ENCODE peak calls at places on chromosomes 4 and X, in ten cellular contexts. G is neural progenitor cell; B is Daoy; S is AG10803; Z is amygdala; W is NCI-H748 treated with DMSO at 0.1 percent for 48 hours; E is activated naive CD8-positive, alpha-beta T cell treated with anti-CD3 and anti-CD28 coated beads, Interleukin-2, amount 50 U/mL, for 24 hours; J is psoas muscle; X is neuronal stem cell; R is activated T-cell treated with anti-CD3 and anti-CD28 coated beads, Interleukin-2, amount 50 U/mL, for 72 hours. U is an unnamed sample.
A peak's percentile ranks its signal among the peaks of the same experiment; 100 is the strongest.

GRCh38 chrX:135931644-135932487 is 38.4 kb downstream of the SAGE1 start:
- DNase-seq in R (peak; percentile 42), S (peak; percentile 27), G (peak; percentile 64), X (peak; percentile 6), J (peak; percentile 25), W (peak; percentile 4), E (peak; percentile 30), B (peak; percentile 34), Z (peak; percentile 0), U (peak; percentile 50)

GRCh38 chr4:16663722-16664121 is 234.7 kb downstream of the LDB2 start:
- DNase-seq in X (no peak), J (no peak), B (no peak), S (peak; percentile 72), E (no peak), Z (no peak), R (no peak), G (no peak), W (no peak), U (no peak)

GRCh38 chrX:3638280-3638873 is 75.1 kb downstream of the PRKX start:
- DNase-seq in E (peak; percentile 19), X (peak; percentile 23), J (peak; percentile 16), Z (no peak), B (peak; percentile 27), G (peak; percentile 75), R (peak; percentile 4), S (peak; percentile 34), W (peak; percentile 18), U (peak; percentile 40)

GRCh38 chr4:25088342-25088952 is 57.7 kb upstream of the LGI2 start:
- DNase-seq in Z (no peak), J (no peak), E (peak; percentile 7), S (peak; percentile 18), R (no peak), B (no peak), G (no peak), W (no peak), X (no peak), U (no peak)

GRCh38 chrX:78555401-78555980 is 103.6 kb downstream of the RTL3 start:
- DNase-seq in E (no peak), B (no peak), J (no peak), G (no peak), W (no peak), R (no peak), Z (no peak), S (no peak), X (no peak), U (no peak)

GRCh38 chr4:8308144-8308543 is 38.6 kb downstream of the HTRA3 start:
- DNase-seq in X (no peak), G (no peak), R (no peak), W (no peak), S (no peak), B (no peak), Z (no peak), E (no peak), J (no peak), U (no peak)

GRCh38 chrX:39725928-39726619 is 371.7 kb downstream of the BCOR start:
- DNase-seq in S (peak; percentile 91), J (no peak), G (no peak), R (no peak), Z (no peak), X (no peak), B (peak; percentile 63), E (no peak), W (no peak), U (no peak)

GRCh38 chr4:107988763-107989035 is 990 bp upstream of the HADH start:
- DNase-seq in Z (no peak), J (no peak), R (no peak), S (no peak), X (no peak), E (no peak), B (no peak), W (no peak), G (no peak), U (no peak)

GRCh38 chr4:113692809-113693411 is 68.6 kb downstream of the CAMK2D start:
- DNase-seq in Z (no peak), X (no peak), B (no peak), E (no peak), J (no peak), S (peak; percentile 28), W (no peak), R (no peak), G (no peak), U (no peak)

GRCh38 chrX:23785564-23785963 is 2.6 kb downstream of the SAT1 start:
- DNase-seq in J (no peak), X (no peak), W (no peak), Z (no peak), E (no peak), G (no peak), B (no peak), S (no peak), R (no peak), U (no peak)

GRCh38 chr4:123856689-123857545 is 460.3 kb downstream of the SPRY1 start:
- DNase-seq in R (no peak), W (peak; percentile 88), S (peak; percentile 44), B (peak; percentile 2), J (no peak), E (no peak), X (peak; percentile 23), Z (no peak), G (peak; percentile 67), U (no peak)

GRCh38 chr4:7323872-7324650 is 110.7 kb downstream of the PSAPL1 start:
- DNase-seq in B (peak; percentile 29), G (peak; percentile 63), E (no peak), Z (no peak), X (no peak), W (peak; percentile 87), S (no peak), R (peak; percentile 17), J (peak; percentile 7), U (no peak)

GRCh38 chr4:83251074-83251835 is 33.3 kb downstream of the COQ2 start:
- DNase-seq in G (no peak), E (no peak), Z (no peak), X (no peak), B (no peak), W (no peak), S (peak; percentile 70), R (no peak), J (no peak), U (no peak)

GRCh38 chrX:121160987-121161386 is 113.6 kb downstream of the GLUD2 start:
- DNase-seq in G (no peak), R (no peak), J (no peak), E (no peak), B (no peak), W (no peak), X (no peak), S (peak; percentile 5), Z (no peak), U (no peak)

GRCh38 chr4:101306225-101306624 is 41.1 kb downstream of the PPP3CA start:
- DNase-seq in X (no peak), J (no peak), Z (no peak), B (peak; percentile 57), R (no peak), W (no peak), S (no peak), E (no peak), G (no peak), U (no peak)

GRCh38 chr4:76235915-76236314 is 15.6 kb upstream of the FAM47E start:
- DNase-seq in R (no peak), G (no peak), J (no peak), Z (no peak), S (no peak), W (peak; percentile 47), B (no peak), E (no peak), X (no peak), U (no peak)

GRCh38 chrX:68508799-68509198 is 9.9 kb downstream of the YIPF6 start:
- DNase-seq in W (no peak), E (no peak), S (peak; percentile 9), B (no peak), R (no peak), X (no peak), J (no peak), G (peak; percentile 18), Z (no peak), U (no peak)

U was measured in activated CD8-positive, alpha-beta memory T cell treated with anti-CD3 and anti-CD28 coated beads, Interleukin-2, amount 10 ng/mL, durations not matched to agents 7 days and 5 days.